ENCODE peak calls at places on chromosomes 2 and 18, in eight cellular contexts. E, L, U, Y, N, S, A and J are unnamed samples.

GRCh38 chr2:134119117-134119671 is 134.7 kb upstream of the MGAT5 start:
- DNase-seq in Y (no peak), U (no peak), E (no peak), L (no peak), S (no peak), N (no peak), A (peak), J (no peak)

GRCh38 chr2:241981076-241981700 is 111.7 kb downstream of the RTP5 start:
- DNase-seq in A (no peak), L (no peak), E (no peak), N (no peak), U (no peak), S (no peak), Y (no peak), J (no peak)

GRCh38 chr2:224957540-224958465 is 84.5 kb downstream of the DOCK10 start:
- DNase-seq in N (no peak), A (no peak), L (no peak), U (no peak), E (no peak), S (no peak), Y (no peak), J (no peak)

GRCh38 chr2:1544478-1545069 is 131.3 kb downstream of the TPO start:
- DNase-seq in Y (no peak), U (no peak), L (no peak), A (peak), E (no peak), S (no peak), N (no peak), J (peak)

GRCh38 chr2:240213226-240213475 is 72.7 kb upstream of the OTOS start:
- DNase-seq in S (no peak), A (no peak), E (no peak), N (no peak), U (no peak), Y (no peak), L (no peak), J (no peak)

GRCh38 chr2:80592106-80592505 is 287.6 kb upstream of the LRRTM1 start:
- DNase-seq in L (no peak), U (no peak), Y (no peak), N (no peak), A (no peak), E (no peak), S (no peak), J (no peak)

GRCh38 chr2:101993772-101994171 is 2.0 kb downstream of the IL1R2 start:
- DNase-seq in L (no peak), S (no peak), E (no peak), A (no peak), U (no peak), Y (no peak), N (no peak), J (no peak)

GRCh38 chr2:191677091-191677645 is 768 bp upstream of the NABP1 start:
- DNase-seq in L (peak), U (peak), N (peak), A (peak), E (no peak), Y (peak), S (no peak), J (peak)

GRCh38 chr2:122564843-122565242 is 809.4 kb downstream of the TSN start:
- DNase-seq in L (no peak), N (no peak), Y (no peak), A (no peak), S (no peak), E (no peak), U (no peak), J (no peak)

GRCh38 chr18:63963610-63964256 is 6.1 kb upstream of the SERPINB8 start:
- DNase-seq in N (peak), U (peak), A (peak), E (peak), S (peak), L (peak), Y (no peak), J (peak)

GRCh38 chr2:216464104-216464720 is 34.4 kb upstream of the RPL37A start:
- DNase-seq in Y (no peak), A (no peak), L (no peak), S (no peak), U (no peak), E (no peak), N (no peak), J (peak)

GRCh38 chr2:73268831-73269685 is 15.2 kb downstream of the FBXO41 start:
- DNase-seq in A (peak), L (no peak), Y (no peak), U (no peak), S (peak), N (peak), E (peak), J (peak)

GRCh38 chr2:222933458-222933857 is 72.6 kb downstream of the ACSL3 start:
- DNase-seq in Y (no peak), N (no peak), A (no peak), L (no peak), S (no peak), U (no peak), E (no peak), J (no peak)

GRCh38 chr2:173496746-173497145 is 142.1 kb downstream of the CDCA7 start:
- DNase-seq in U (no peak), E (no peak), A (no peak), L (no peak), Y (no peak), N (no peak), S (no peak), J (peak)

GRCh38 chr18:44943201-44943881 is 262.7 kb downstream of the SETBP1 start:
- DNase-seq in N (no peak), U (no peak), E (no peak), L (no peak), Y (no peak), S (no peak), A (peak), J (peak)

GRCh38 chr2:127577503-127577902 is 42.0 kb downstream of the MYO7B start:
- DNase-seq in L (no peak), N (no peak), U (no peak), Y (no peak), A (no peak), S (no peak), E (no peak), J (no peak)

GRCh38 chr2:24435391-24436316 is 55.4 kb upstream of the NCOA1 start:
- DNase-seq in N (peak), L (no peak), E (no peak), Y (no peak), U (peak), S (peak), A (peak), J (peak)

GRCh38 chr2:120332384-120332783 is 13.6 kb upstream of the INHBB start:
- DNase-seq in S (no peak), E (no peak), L (no peak), N (no peak), A (no peak), U (no peak), Y (no peak), J (no peak)

GRCh38 chr18:57135705-57136104 is 11.2 kb upstream of the BOD1L2 start:
- DNase-seq in U (no peak), Y (no peak), N (no peak), A (no peak), E (no peak), L (no peak), S (no peak), J (no peak)

GRCh38 chr2:240524963-240525718 is 32.6 kb downstream of the ANKMY1 start:
- DNase-seq in L (no peak), S (no peak), A (no peak), Y (no peak), U (no peak), E (no peak), N (no peak), J (no peak)

GRCh38 chr18:46408334-46408987 is 248.6 kb downstream of the LOXHD1 start:
- DNase-seq in Y (peak), E (no peak), S (no peak), N (no peak), A (no peak), L (no peak), U (no peak), J (peak)

GRCh38 chr2:207490441-207490840 is 39.3 kb upstream of the CREB1 start:
- DNase-seq in A (no peak), L (no peak), U (no peak), E (no peak), N (no peak), S (no peak), Y (no peak), J (no peak)

GRCh38 chr2:126784636-126785035 is 114.1 kb upstream of the TEX51 start:
- DNase-seq in N (no peak), Y (no peak), U (no peak), S (no peak), A (no peak), L (no peak), E (no peak), J (no peak)

GRCh38 chr18:59461171-59461570 is 102.1 kb upstream of the LMAN1 start:
- DNase-seq in A (no peak), S (no peak), E (no peak), L (no peak), U (no peak), N (no peak), Y (no peak), J (no peak)

GRCh38 chr2:126864861-126865260 is 33.8 kb upstream of the TEX51 start:
- DNase-seq in N (no peak), E (no peak), Y (no peak), A (no peak), L (no peak), U (no peak), S (no peak), J (no peak)

GRCh38 chr2:47043891-47044239 is 111.2 kb downstream of the STPG4 start:
- DNase-seq in U (no peak), S (no peak), L (no peak), E (no peak), N (no peak), A (no peak), Y (no peak), J (no peak)

GRCh38 chr2:198762456-198762855 is 695.3 kb downstream of the SATB2 start:
- DNase-seq in A (no peak), L (no peak), E (no peak), S (no peak), Y (no peak), U (no peak), N (no peak), J (no peak)